ENCODE peak calls at places on chromosome 4, in ten cellular contexts. One of them, this sample, is unnamed.

GRCh38 chr4:153628796-153629315 is 55.2 kb upstream of the TLR2 start:
- DNase-seq in Peyer's patch: no peak
- DNase-seq in H1: no peak
- DNase-seq in thyroid gland: no peak
- DNase-seq in breast epithelium: no peak
- DNase-seq in body of pancreas: no peak
- DNase-seq in uterus: no peak
- DNase-seq in A549: no peak
- DNase-seq in right lobe of liver: no peak
- DNase-seq in sigmoid colon: no peak
- DNase-seq in this sample: no peak

GRCh38 chr4:168871686-168872085 is 138.4 kb downstream of the CBR4 start:
- DNase-seq in body of pancreas: no peak
- DNase-seq in Peyer's patch: no peak
- DNase-seq in thyroid gland: no peak
- DNase-seq in A549: no peak
- DNase-seq in breast epithelium: no peak
- DNase-seq in sigmoid colon: no peak
- DNase-seq in H1: no peak
- DNase-seq in uterus: no peak
- DNase-seq in right lobe of liver: no peak
- DNase-seq in this sample: no peak

GRCh38 chr4:20326460-20326859 is 74.8 kb downstream of the SLIT2 start:
- DNase-seq in uterus: no peak
- DNase-seq in sigmoid colon: no peak
- DNase-seq in Peyer's patch: no peak
- DNase-seq in breast epithelium: no peak
- DNase-seq in thyroid gland: no peak
- DNase-seq in right lobe of liver: no peak
- DNase-seq in body of pancreas: no peak
- DNase-seq in H1: no peak
- DNase-seq in A549: no peak
- DNase-seq in this sample: no peak

GRCh38 chr4:5993063-5993745 is 25.0 kb downstream of the C4orf50 start:
- DNase-seq in A549: no peak
- DNase-seq in uterus: no peak
- DNase-seq in Peyer's patch: no peak
- DNase-seq in thyroid gland: no peak
- DNase-seq in right lobe of liver: no peak
- DNase-seq in sigmoid colon: peak
- DNase-seq in breast epithelium: peak
- DNase-seq in H1: no peak
- DNase-seq in body of pancreas: no peak
- DNase-seq in this sample: no peak

GRCh38 chr4:149292422-149293055 is 523.1 kb downstream of the IQCM start:
- DNase-seq in thyroid gland: no peak
- DNase-seq in uterus: no peak
- DNase-seq in right lobe of liver: no peak
- DNase-seq in H1: no peak
- DNase-seq in Peyer's patch: no peak
- DNase-seq in sigmoid colon: no peak
- DNase-seq in breast epithelium: no peak
- DNase-seq in body of pancreas: no peak
- DNase-seq in A549: no peak
- DNase-seq in this sample: no peak

GRCh38 chr4:8101213-8101781 is 57.3 kb downstream of the ABLIM2 start:
- DNase-seq in H1: no peak
- DNase-seq in body of pancreas: no peak
- DNase-seq in right lobe of liver: no peak
- DNase-seq in A549: peak
- DNase-seq in Peyer's patch: peak
- DNase-seq in thyroid gland: no peak
- DNase-seq in breast epithelium: no peak
- DNase-seq in sigmoid colon: peak
- DNase-seq in uterus: peak
- DNase-seq in this sample: no peak

GRCh38 chr4:89797117-89797516 is 39.8 kb downstream of the SNCA start:
- DNase-seq in H1: no peak
- DNase-seq in right lobe of liver: peak
- DNase-seq in body of pancreas: no peak
- DNase-seq in sigmoid colon: no peak
- DNase-seq in A549: peak
- DNase-seq in thyroid gland: no peak
- DNase-seq in Peyer's patch: no peak
- DNase-seq in uterus: no peak
- DNase-seq in breast epithelium: no peak
- DNase-seq in this sample: no peak

GRCh38 chr4:189912170-189912569 is 28.5 kb upstream of the FRG1 start:
- DNase-seq in thyroid gland: no peak
- DNase-seq in right lobe of liver: no peak
- DNase-seq in uterus: no peak
- DNase-seq in body of pancreas: no peak
- DNase-seq in H1: no peak
- DNase-seq in A549: no peak
- DNase-seq in sigmoid colon: no peak
- DNase-seq in Peyer's patch: no peak
- DNase-seq in breast epithelium: no peak
- DNase-seq in this sample: no peak

GRCh38 chr4:78312989-78313753 is 238.4 kb upstream of the ANXA3 start:
- DNase-seq in body of pancreas: no peak
- DNase-seq in A549: no peak
- DNase-seq in breast epithelium: no peak
- DNase-seq in right lobe of liver: no peak
- DNase-seq in Peyer's patch: no peak
- DNase-seq in H1: no peak
- DNase-seq in thyroid gland: no peak
- DNase-seq in sigmoid colon: no peak
- DNase-seq in uterus: no peak
- DNase-seq in this sample: no peak

GRCh38 chr4:8039290-8039689 is 99.6 kb upstream of the AFAP1 start:
- DNase-seq in body of pancreas: peak
- DNase-seq in thyroid gland: peak
- DNase-seq in A549: no peak
- DNase-seq in Peyer's patch: no peak
- DNase-seq in right lobe of liver: no peak
- DNase-seq in H1: no peak
- DNase-seq in breast epithelium: no peak
- DNase-seq in sigmoid colon: no peak
- DNase-seq in uterus: no peak
- DNase-seq in this sample: no peak

GRCh38 chr4:53150631-53151488 is 215.0 kb downstream of the SCFD2 start:
- DNase-seq in breast epithelium: no peak
- DNase-seq in body of pancreas: no peak
- DNase-seq in H1: no peak
- DNase-seq in Peyer's patch: no peak
- DNase-seq in sigmoid colon: no peak
- DNase-seq in A549: no peak
- DNase-seq in thyroid gland: no peak
- DNase-seq in uterus: no peak
- DNase-seq in right lobe of liver: no peak
- DNase-seq in this sample: no peak

GRCh38 chr4:4836044-4836443 is 23.4 kb upstream of the MSX1 start:
- DNase-seq in H1: no peak
- DNase-seq in body of pancreas: no peak
- DNase-seq in A549: no peak
- DNase-seq in breast epithelium: no peak
- DNase-seq in uterus: no peak
- DNase-seq in right lobe of liver: no peak
- DNase-seq in thyroid gland: no peak
- DNase-seq in Peyer's patch: no peak
- DNase-seq in sigmoid colon: no peak
- DNase-seq in this sample: no peak
- TF ChIP-seq POLR2A in H1: no peak
- TF ChIP-seq POLR2A in body of pancreas: no peak
- TF ChIP-seq POLR2A in A549: no peak
- TF ChIP-seq POLR2A in breast epithelium: no peak
- TF ChIP-seq POLR2A in uterus: no peak
- TF ChIP-seq POLR2A in right lobe of liver: no peak
- TF ChIP-seq POLR2A in thyroid gland: no peak
- TF ChIP-seq POLR2A in Peyer's patch: no peak
- TF ChIP-seq POLR2A in sigmoid colon: no peak
- TF ChIP-seq POLR2A in this sample: no peak

GRCh38 chr4:95129036-95129435 is 371.3 kb downstream of the BMPR1B start:
- DNase-seq in thyroid gland: no peak
- DNase-seq in sigmoid colon: no peak
- DNase-seq in H1: no peak
- DNase-seq in breast epithelium: no peak
- DNase-seq in Peyer's patch: no peak
- DNase-seq in A549: no peak
- DNase-seq in right lobe of liver: no peak
- DNase-seq in uterus: no peak
- DNase-seq in body of pancreas: no peak
- DNase-seq in this sample: no peak

GRCh38 chr4:95124906-95125504 is 367.2 kb downstream of the BMPR1B start:
- DNase-seq in thyroid gland: peak
- DNase-seq in H1: no peak
- DNase-seq in sigmoid colon: no peak
- DNase-seq in Peyer's patch: no peak
- DNase-seq in right lobe of liver: no peak
- DNase-seq in breast epithelium: no peak
- DNase-seq in A549: peak
- DNase-seq in uterus: no peak
- DNase-seq in body of pancreas: no peak
- DNase-seq in this sample: no peak

GRCh38 chr4:95129708-95130343 is 372.1 kb downstream of the BMPR1B start:
- DNase-seq in H1: no peak
- DNase-seq in A549: peak
- DNase-seq in thyroid gland: peak
- DNase-seq in sigmoid colon: no peak
- DNase-seq in uterus: peak
- DNase-seq in breast epithelium: no peak
- DNase-seq in Peyer's patch: no peak
- DNase-seq in right lobe of liver: no peak
- DNase-seq in body of pancreas: peak
- DNase-seq in this sample: no peak
- H3K27ac ChIP-seq in H1: no peak
- H3K27ac ChIP-seq in A549: peak
- H3K27ac ChIP-seq in thyroid gland: no peak
- H3K27ac ChIP-seq in sigmoid colon: no peak
- H3K27ac ChIP-seq in uterus: no peak
- H3K27ac ChIP-seq in breast epithelium: no peak
- H3K27ac ChIP-seq in Peyer's patch: no peak
- H3K27ac ChIP-seq in right lobe of liver: no peak
- H3K27ac ChIP-seq in body of pancreas: no peak
- H3K27ac ChIP-seq in this sample: no peak

GRCh38 chr4:132839070-132839469 is 310.0 kb upstream of the PCDH10 start:
- DNase-seq in thyroid gland: no peak
- DNase-seq in uterus: no peak
- DNase-seq in Peyer's patch: no peak
- DNase-seq in right lobe of liver: no peak
- DNase-seq in H1: no peak
- DNase-seq in body of pancreas: no peak
- DNase-seq in A549: no peak
- DNase-seq in sigmoid colon: no peak
- DNase-seq in breast epithelium: no peak
- DNase-seq in this sample: no peak

GRCh38 chr4:132838244-132838643 is 310.9 kb upstream of the PCDH10 start:
- DNase-seq in uterus: no peak
- DNase-seq in body of pancreas: no peak
- DNase-seq in thyroid gland: no peak
- DNase-seq in Peyer's patch: no peak
- DNase-seq in sigmoid colon: no peak
- DNase-seq in breast epithelium: no peak
- DNase-seq in H1: no peak
- DNase-seq in A549: no peak
- DNase-seq in right lobe of liver: no peak
- DNase-seq in this sample: no peak
- TF ChIP-seq CTCF in uterus: no peak
- TF ChIP-seq CTCF in body of pancreas: no peak
- TF ChIP-seq CTCF in thyroid gland: no peak
- TF ChIP-seq CTCF in Peyer's patch: no peak
- TF ChIP-seq CTCF in sigmoid colon: no peak
- TF ChIP-seq CTCF in breast epithelium: no peak
- TF ChIP-seq CTCF in H1: no peak
- TF ChIP-seq CTCF in A549: no peak
- TF ChIP-seq CTCF in right lobe of liver: no peak
- TF ChIP-seq CTCF in this sample: no peak

GRCh38 chr4:88247148-88247547 is 37.2 kb downstream of the PPM1K start:
- DNase-seq in right lobe of liver: no peak
- DNase-seq in body of pancreas: no peak
- DNase-seq in Peyer's patch: no peak
- DNase-seq in breast epithelium: no peak
- DNase-seq in A549: no peak
- DNase-seq in H1: no peak
- DNase-seq in sigmoid colon: no peak
- DNase-seq in uterus: no peak
- DNase-seq in thyroid gland: no peak
- DNase-seq in this sample: no peak

GRCh38 chr4:88244056-88244455 is 40.3 kb downstream of the PPM1K start:
- DNase-seq in uterus: no peak
- DNase-seq in H1: peak
- DNase-seq in Peyer's patch: no peak
- DNase-seq in body of pancreas: no peak
- DNase-seq in right lobe of liver: no peak
- DNase-seq in thyroid gland: no peak
- DNase-seq in A549: no peak
- DNase-seq in sigmoid colon: no peak
- DNase-seq in breast epithelium: no peak
- DNase-seq in this sample: no peak

GRCh38 chr4:88246600-88246999 is 37.8 kb downstream of the PPM1K start:
- DNase-seq in body of pancreas: no peak
- DNase-seq in thyroid gland: no peak
- DNase-seq in sigmoid colon: no peak
- DNase-seq in A549: no peak
- DNase-seq in uterus: no peak
- DNase-seq in right lobe of liver: no peak
- DNase-seq in Peyer's patch: no peak
- DNase-seq in H1: peak
- DNase-seq in breast epithelium: no peak
- DNase-seq in this sample: no peak

GRCh38 chr4:88242144-88242543 is 42.2 kb downstream of the PPM1K start:
- DNase-seq in thyroid gland: no peak
- DNase-seq in Peyer's patch: no peak
- DNase-seq in A549: no peak
- DNase-seq in body of pancreas: no peak
- DNase-seq in sigmoid colon: no peak
- DNase-seq in breast epithelium: no peak
- DNase-seq in H1: peak
- DNase-seq in right lobe of liver: no peak
- DNase-seq in uterus: peak
- DNase-seq in this sample: no peak

DNA sequence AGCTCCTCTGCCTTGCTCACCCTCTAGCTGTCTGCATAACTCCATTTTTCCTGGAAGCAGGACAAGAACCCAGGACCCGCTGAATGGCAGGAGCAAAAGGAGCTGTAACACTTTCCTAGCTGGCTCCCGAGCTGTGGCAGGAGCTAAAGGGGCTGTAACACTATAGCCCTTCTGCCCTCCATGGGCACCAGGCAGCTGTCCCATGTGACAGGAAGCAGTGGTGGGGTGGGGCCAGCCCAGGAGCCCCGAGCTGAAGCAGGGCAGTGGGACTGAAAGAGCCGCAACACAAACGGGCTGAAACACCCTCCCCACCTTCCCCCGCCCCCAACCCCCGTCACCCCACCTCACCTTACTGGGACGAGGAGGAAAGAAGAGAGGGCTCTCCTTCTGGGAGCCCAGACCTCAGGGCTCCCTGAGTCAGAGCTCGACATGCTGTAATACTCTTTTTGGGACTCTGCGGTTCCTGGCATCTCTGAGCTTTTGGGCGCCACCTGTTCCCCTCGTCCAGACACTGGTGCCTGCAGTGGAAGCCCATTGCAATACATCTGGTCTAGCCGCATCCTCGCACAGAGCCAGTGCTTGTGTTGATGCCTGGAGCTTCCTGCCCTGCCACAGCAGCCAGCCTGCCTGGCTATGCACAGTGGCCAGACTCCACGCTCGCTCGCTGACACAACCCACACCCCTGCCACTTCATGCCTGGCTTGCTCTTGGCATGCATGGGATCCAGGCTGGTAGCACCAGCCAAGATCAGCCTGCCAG is 39.4 kb downstream of the PPM1K start:
- DNase-seq in Peyer's patch: no peak
- DNase-seq in uterus: no peak
- DNase-seq in breast epithelium: no peak
- DNase-seq in H1: peak
- DNase-seq in thyroid gland: peak
- DNase-seq in body of pancreas: no peak
- DNase-seq in sigmoid colon: no peak
- DNase-seq in A549: no peak
- DNase-seq in right lobe of liver: no peak
- DNase-seq in this sample: no peak
- TF ChIP-seq POLR2A in Peyer's patch: no peak
- TF ChIP-seq POLR2A in uterus: no peak
- TF ChIP-seq POLR2A in breast epithelium: no peak
- TF ChIP-seq POLR2A in H1: no peak
- TF ChIP-seq POLR2A in thyroid gland: no peak
- TF ChIP-seq POLR2A in body of pancreas: no peak
- TF ChIP-seq POLR2A in sigmoid colon: no peak
- TF ChIP-seq POLR2A in A549: no peak
- TF ChIP-seq POLR2A in right lobe of liver: no peak
- TF ChIP-seq POLR2A in this sample: no peak

This sample was measured in stomach.